ENCODE peak calls at places on chromosome 22, in five cellular contexts. Y is endothelial cell of umbilical vein, V is GM12878, E is A549, D is K562. B is an unnamed sample.
A peak's percentile ranks its signal among the peaks of the same experiment; 100 is the strongest.

GRCh38 chr22:43835736-43836135 is 23.6 kb upstream of the EFCAB6 start:
- DNase-seq in Y (no peak), V (no peak), E (no peak), D (no peak), B (no peak)

GRCh38 chr22:35915477-35916013 is 113.1 kb downstream of the RBFOX2 start:
- DNase-seq in Y (peak; percentile 47), V (no peak), E (no peak), D (no peak), B (peak; percentile 17)

GRCh38 chr22:43956383-43956782 is 1.1 kb downstream of the SAMM50 start:
- DNase-seq in Y (no peak), V (no peak), E (no peak), D (no peak), B (no peak)

GRCh38 chr22:47038206-47038835 is 275.9 kb downstream of the TBC1D22A start:
- DNase-seq in Y (no peak), V (no peak), E (no peak), D (no peak), B (no peak)

GRCh38 chr22:47816121-47816915 is 1053.9 kb downstream of the TBC1D22A start:
- DNase-seq in Y (no peak), V (no peak), E (no peak), D (no peak), B (no peak)

GRCh38 chr22:42933783-42934144 is 76.7 kb upstream of the ARFGAP3 start:
- DNase-seq in Y (peak; percentile 95), V (no peak), E (peak; percentile 73), D (no peak), B (peak; percentile 71)

GRCh38 chr22:24039046-24039445 is 27.9 kb downstream of the CABIN1 start:
- DNase-seq in Y (no peak), V (no peak), E (no peak), D (no peak), B (no peak)

GRCh38 chr22:41009222-41009948 is 58.2 kb downstream of the RBX1 start:
- DNase-seq in Y (no peak), V (no peak), E (no peak), D (no peak), B (peak; percentile 97)

GRCh38 chr22:43289976-43290663 is 53.1 kb downstream of the SCUBE1 start:
- DNase-seq in Y (no peak), V (no peak), E (no peak), D (no peak), B (no peak)

GRCh38 chr22:43110927-43111623 is 525 bp downstream of the BIK start:
- DNase-seq in Y (no peak), V (no peak), E (no peak), D (no peak), B (peak; percentile 46)

GRCh38 chr22:22687638-22688500 is 43.5 kb downstream of the GGTLC2 start:
- DNase-seq in Y (peak; percentile 67), V (no peak), E (peak; percentile 52), D (peak; percentile 92), B (peak; percentile 62)

GRCh38 chr22:48103126-48103875 is 1340.9 kb downstream of the TBC1D22A start:
- DNase-seq in Y (no peak), V (no peak), E (no peak), D (no peak), B (no peak)

GRCh38 chr22:47205081-47205491 is 442.6 kb downstream of the TBC1D22A start:
- DNase-seq in Y (no peak), V (no peak), E (no peak), D (no peak), B (no peak)

GRCh38 chr22:39349506-39349966 is 255 bp upstream of the SYNGR1 start:
- DNase-seq in Y (no peak), V (no peak), E (no peak), D (peak; percentile 96), B (no peak)

GRCh38 chr22:42132457-42132856 is 1.8 kb upstream of the CYP2D6 start:
- DNase-seq in Y (no peak), V (no peak), E (no peak), D (peak; percentile 33), B (no peak)

GRCh38 chr22:22062306-22062793 is 79.8 kb upstream of the TOP3B start:
- DNase-seq in Y (no peak), V (no peak), E (no peak), D (no peak), B (no peak)

GRCh38 chr22:35172452-35172851 is 84.8 kb upstream of the HMGXB4 start:
- DNase-seq in Y (no peak), V (no peak), E (no peak), D (no peak), B (no peak)

GRCh38 chr22:47294571-47294970 is 532.1 kb downstream of the TBC1D22A start:
- DNase-seq in Y (no peak), V (no peak), E (no peak), D (no peak), B (no peak)

GRCh38 chr22:49971232-49972162 is 10.9 kb downstream of the PIM3 start:
- DNase-seq in Y (no peak), V (no peak), E (peak; percentile 84), D (peak; percentile 84), B (peak; percentile 57)

GRCh38 chr22:46576556-46577351 is 39.3 kb upstream of the CELSR1 start:
- DNase-seq in Y (no peak), V (no peak), E (no peak), D (peak; percentile 88), B (peak; percentile 66)

GRCh38 chr22:17563936-17564391 is 666 bp downstream of the SLC25A18 start:
- DNase-seq in Y (no peak), V (no peak), E (no peak), D (no peak), B (no peak)

GRCh38 chr22:17566776-17567175 is 3.5 kb downstream of the SLC25A18 start:
- DNase-seq in Y (no peak), V (no peak), E (no peak), D (no peak), B (no peak)

GRCh38 chr22:17565986-17566687 is 2.8 kb downstream of the SLC25A18 start:
- DNase-seq in Y (no peak), V (no peak), E (no peak), D (no peak), B (no peak)

GRCh38 chr22:17559188-17559587 is 4.1 kb upstream of the SLC25A18 start:
- DNase-seq in Y (no peak), V (no peak), E (no peak), D (no peak), B (no peak)

GRCh38 chr22:17562906-17563870 is at the start of gene SLC25A18:
- DNase-seq in Y (no peak), V (no peak), E (no peak), D (peak; percentile 46), B (peak; percentile 75)
- TF ChIP-seq CTCF in Y (no peak), V (no peak), E (no peak), D (peak; percentile 32), B (no peak)

GRCh38 chr22:31488988-31489617 is 539 bp downstream of the EIF4ENIF1 start:
- DNase-seq in Y (peak; percentile 52), V (no peak), E (peak; percentile 21), D (peak; percentile 27), B (peak; percentile 60)

GRCh38 chr22:31491218-31491962 is 1.7 kb upstream of the EIF4ENIF1 start:
- DNase-seq in Y (no peak), V (no peak), E (no peak), D (no peak), B (no peak)

GRCh38 chr22:31489632-31490495 is at the start of gene EIF4ENIF1:
- DNase-seq in Y (peak; percentile 86), V (no peak), E (peak; percentile 80), D (peak; percentile 88), B (peak; percentile 93)

GRCh38 chr22:31492151-31492550 is 2.5 kb upstream of the EIF4ENIF1 start:
- DNase-seq in Y (no peak), V (no peak), E (no peak), D (no peak), B (no peak)

DNA sequence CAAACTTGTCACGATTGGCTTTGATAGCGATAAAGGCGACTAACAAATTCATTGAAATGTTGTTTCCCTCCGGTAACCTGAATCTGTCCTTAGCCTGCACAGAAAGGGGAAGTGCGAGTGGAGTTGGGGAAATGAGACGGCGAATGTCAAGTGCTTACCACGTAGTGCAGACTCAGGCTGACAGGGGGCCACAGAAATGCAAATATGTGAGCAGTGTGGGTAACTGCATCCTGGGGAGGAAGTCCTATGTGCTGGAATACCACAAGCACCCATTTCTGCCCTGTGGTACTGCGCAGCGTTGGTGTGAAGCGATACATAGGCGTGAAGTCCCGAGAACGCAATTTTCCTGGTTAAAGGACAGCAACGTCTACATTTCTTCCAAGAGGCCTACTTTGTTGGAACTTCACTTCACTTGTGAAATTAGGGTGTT is 869 bp upstream of the EIF4ENIF1 start:
- DNase-seq in Y (peak; percentile 81), V (peak; percentile 97), E (peak; percentile 58), D (peak; percentile 15), B (peak; percentile 98)
- TF ChIP-seq POLR2A in Y (no peak), V (peak; percentile 70), E (no peak), D (peak; percentile 67), B (no peak)

GRCh38 chr22:38033522-38034277 is 23.5 kb upstream of the PICK1 start:
- DNase-seq in Y (no peak), V (no peak), E (no peak), D (peak; percentile 17), B (peak; percentile 24)

GRCh38 chr22:38032681-38033521 is 24.3 kb upstream of the PICK1 start:
- DNase-seq in Y (no peak), V (no peak), E (peak; percentile 53), D (no peak), B (peak; percentile 89)

GRCh38 chr22:38035530-38035885 is 21.7 kb upstream of the PICK1 start:
- DNase-seq in Y (no peak), V (no peak), E (no peak), D (no peak), B (peak; percentile 33)

GRCh38 chr22:38034884-38035529 is 22.2 kb upstream of the PICK1 start:
- DNase-seq in Y (no peak), V (no peak), E (no peak), D (no peak), B (no peak)

GRCh38 chr22:38034278-38034882 is 22.8 kb upstream of the PICK1 start:
- DNase-seq in Y (peak; percentile 77), V (peak; percentile 15), E (peak; percentile 82), D (peak; percentile 81), B (peak; percentile 96)
- TF ChIP-seq MYC in Y (no peak), V (no peak), E (no peak), D (peak; percentile 30), B (no peak)

GRCh38 chr22:20152464-20152890 is 1.6 kb upstream of the CCDC188 start:
- DNase-seq in Y (no peak), V (no peak), E (no peak), D (no peak), B (no peak)
- TF ChIP-seq CTCF in Y (no peak), V (no peak), E (no peak), D (no peak), B (no peak)

GRCh38 chr22:27716074-27716473 is 85.5 kb downstream of the MN1 start:
- DNase-seq in Y (no peak), V (no peak), E (no peak), D (no peak), B (no peak)

GRCh38 chr22:27717094-27717493 is 84.5 kb downstream of the MN1 start:
- DNase-seq in Y (no peak), V (no peak), E (no peak), D (no peak), B (no peak)

GRCh38 chr22:27719033-27719341 is 82.6 kb downstream of the MN1 start:
- DNase-seq in Y (no peak), V (no peak), E (no peak), D (no peak), B (no peak)

GRCh38 chr22:27719535-27720227 is 81.9 kb downstream of the MN1 start:
- DNase-seq in Y (no peak), V (no peak), E (peak; percentile 69), D (peak; percentile 61), B (peak; percentile 42)

GRCh38 chr22:27718186-27719032 is 83.1 kb downstream of the MN1 start:
- DNase-seq in Y (peak; percentile 78), V (no peak), E (peak; percentile 95), D (peak; percentile 80), B (peak; percentile 32)
- TF ChIP-seq POLR2A in Y (no peak), V (no peak), E (no peak), D (no peak), B (no peak)